ENCODE peak calls at places on chromosomes 5 and 9, in seven cellular contexts. One of them, this sample, is unnamed.

GRCh38 chr5:177600458-177601018 is 606 bp downstream of the B4GALT7 start:
- DNase-seq in left ventricle myocardium superior: no peak
- DNase-seq in stimulated activated CD8-positive, alpha-beta memory T cell treated with anti-CD3 and anti-CD28 coated beads, Interleukin-2, amount 100 ng/mL, for 48 hours: no peak
- DNase-seq in glomerular endothelial cell: no peak
- DNase-seq in right lobe of liver: no peak
- DNase-seq in myocyte: no peak
- DNase-seq in astrocyte of the spinal cord: peak
- DNase-seq in this sample: no peak

GRCh38 chr5:179150011-179150410 is 89.8 kb downstream of the ZNF354C start:
- DNase-seq in left ventricle myocardium superior: peak
- DNase-seq in stimulated activated CD8-positive, alpha-beta memory T cell treated with anti-CD3 and anti-CD28 coated beads, Interleukin-2, amount 100 ng/mL, for 48 hours: no peak
- DNase-seq in glomerular endothelial cell: no peak
- DNase-seq in right lobe of liver: peak
- DNase-seq in myocyte: no peak
- DNase-seq in astrocyte of the spinal cord: no peak
- DNase-seq in this sample: no peak

GRCh38 chr5:80124111-80124510 is 89.0 kb downstream of the THBS4 start:
- DNase-seq in left ventricle myocardium superior: no peak
- DNase-seq in stimulated activated CD8-positive, alpha-beta memory T cell treated with anti-CD3 and anti-CD28 coated beads, Interleukin-2, amount 100 ng/mL, for 48 hours: no peak
- DNase-seq in glomerular endothelial cell: no peak
- DNase-seq in right lobe of liver: no peak
- DNase-seq in myocyte: no peak
- DNase-seq in astrocyte of the spinal cord: no peak
- DNase-seq in this sample: no peak

GRCh38 chr5:80097516-80097915 is 62.4 kb downstream of the THBS4 start:
- DNase-seq in left ventricle myocardium superior: no peak
- DNase-seq in stimulated activated CD8-positive, alpha-beta memory T cell treated with anti-CD3 and anti-CD28 coated beads, Interleukin-2, amount 100 ng/mL, for 48 hours: no peak
- DNase-seq in glomerular endothelial cell: no peak
- DNase-seq in right lobe of liver: no peak
- DNase-seq in myocyte: peak
- DNase-seq in astrocyte of the spinal cord: no peak
- DNase-seq in this sample: no peak

GRCh38 chr5:1945606-1946005 is 62.9 kb upstream of the IRX4 start:
- DNase-seq in left ventricle myocardium superior: no peak
- DNase-seq in stimulated activated CD8-positive, alpha-beta memory T cell treated with anti-CD3 and anti-CD28 coated beads, Interleukin-2, amount 100 ng/mL, for 48 hours: no peak
- DNase-seq in glomerular endothelial cell: no peak
- DNase-seq in right lobe of liver: no peak
- DNase-seq in myocyte: no peak
- DNase-seq in astrocyte of the spinal cord: no peak
- DNase-seq in this sample: no peak

GRCh38 chr9:2216591-2216990 is 201.4 kb downstream of the SMARCA2 start:
- DNase-seq in left ventricle myocardium superior: no peak
- DNase-seq in stimulated activated CD8-positive, alpha-beta memory T cell treated with anti-CD3 and anti-CD28 coated beads, Interleukin-2, amount 100 ng/mL, for 48 hours: no peak
- DNase-seq in glomerular endothelial cell: no peak
- DNase-seq in right lobe of liver: no peak
- DNase-seq in myocyte: peak
- DNase-seq in astrocyte of the spinal cord: peak
- DNase-seq in this sample: no peak

GRCh38 chr5:56549096-56549886 is 266.1 kb upstream of the MAP3K1 start:
- DNase-seq in left ventricle myocardium superior: no peak
- DNase-seq in stimulated activated CD8-positive, alpha-beta memory T cell treated with anti-CD3 and anti-CD28 coated beads, Interleukin-2, amount 100 ng/mL, for 48 hours: no peak
- DNase-seq in glomerular endothelial cell: no peak
- DNase-seq in right lobe of liver: no peak
- DNase-seq in myocyte: no peak
- DNase-seq in astrocyte of the spinal cord: no peak
- DNase-seq in this sample: no peak

GRCh38 chr5:138964547-138965174 is 89.5 kb upstream of the LRRTM2 start:
- DNase-seq in left ventricle myocardium superior: no peak
- DNase-seq in stimulated activated CD8-positive, alpha-beta memory T cell treated with anti-CD3 and anti-CD28 coated beads, Interleukin-2, amount 100 ng/mL, for 48 hours: no peak
- DNase-seq in glomerular endothelial cell: no peak
- DNase-seq in right lobe of liver: no peak
- DNase-seq in myocyte: no peak
- DNase-seq in astrocyte of the spinal cord: no peak
- DNase-seq in this sample: no peak

GRCh38 chr5:157359350-157359910 is 93.5 kb downstream of the CYFIP2 start:
- DNase-seq in left ventricle myocardium superior: no peak
- DNase-seq in stimulated activated CD8-positive, alpha-beta memory T cell treated with anti-CD3 and anti-CD28 coated beads, Interleukin-2, amount 100 ng/mL, for 48 hours: no peak
- DNase-seq in glomerular endothelial cell: no peak
- DNase-seq in right lobe of liver: no peak
- DNase-seq in myocyte: peak
- DNase-seq in astrocyte of the spinal cord: no peak
- DNase-seq in this sample: no peak

GRCh38 chr9:77892171-77892570 is 139.4 kb downstream of the GNAQ start:
- DNase-seq in left ventricle myocardium superior: no peak
- DNase-seq in stimulated activated CD8-positive, alpha-beta memory T cell treated with anti-CD3 and anti-CD28 coated beads, Interleukin-2, amount 100 ng/mL, for 48 hours: no peak
- DNase-seq in glomerular endothelial cell: no peak
- DNase-seq in right lobe of liver: no peak
- DNase-seq in myocyte: no peak
- DNase-seq in astrocyte of the spinal cord: no peak
- DNase-seq in this sample: no peak

GRCh38 chr5:10762178-10762775 is 1.2 kb upstream of the DAP start:
- DNase-seq in left ventricle myocardium superior: peak
- DNase-seq in stimulated activated CD8-positive, alpha-beta memory T cell treated with anti-CD3 and anti-CD28 coated beads, Interleukin-2, amount 100 ng/mL, for 48 hours: no peak
- DNase-seq in glomerular endothelial cell: no peak
- DNase-seq in right lobe of liver: peak
- DNase-seq in myocyte: no peak
- DNase-seq in astrocyte of the spinal cord: no peak
- DNase-seq in this sample: peak

GRCh38 chr5:58185397-58186195 is 274.3 kb downstream of the PLK2 start:
- DNase-seq in left ventricle myocardium superior: no peak
- DNase-seq in stimulated activated CD8-positive, alpha-beta memory T cell treated with anti-CD3 and anti-CD28 coated beads, Interleukin-2, amount 100 ng/mL, for 48 hours: no peak
- DNase-seq in glomerular endothelial cell: no peak
- DNase-seq in right lobe of liver: no peak
- DNase-seq in myocyte: no peak
- DNase-seq in astrocyte of the spinal cord: no peak
- DNase-seq in this sample: no peak

GRCh38 chr5:71882826-71883744 is 164.0 kb downstream of the CARTPT start:
- DNase-seq in left ventricle myocardium superior: peak
- DNase-seq in stimulated activated CD8-positive, alpha-beta memory T cell treated with anti-CD3 and anti-CD28 coated beads, Interleukin-2, amount 100 ng/mL, for 48 hours: no peak
- DNase-seq in glomerular endothelial cell: no peak
- DNase-seq in right lobe of liver: no peak
- DNase-seq in myocyte: no peak
- DNase-seq in astrocyte of the spinal cord: peak
- DNase-seq in this sample: no peak

GRCh38 chr5:158942217-158942616 is 157.5 kb downstream of the EBF1 start:
- DNase-seq in left ventricle myocardium superior: no peak
- DNase-seq in stimulated activated CD8-positive, alpha-beta memory T cell treated with anti-CD3 and anti-CD28 coated beads, Interleukin-2, amount 100 ng/mL, for 48 hours: no peak
- DNase-seq in glomerular endothelial cell: no peak
- DNase-seq in right lobe of liver: no peak
- DNase-seq in myocyte: peak
- DNase-seq in astrocyte of the spinal cord: no peak
- DNase-seq in this sample: no peak

GRCh38 chr9:123776856-123777560 is 152.9 kb downstream of the DENND1A start:
- DNase-seq in left ventricle myocardium superior: no peak
- DNase-seq in stimulated activated CD8-positive, alpha-beta memory T cell treated with anti-CD3 and anti-CD28 coated beads, Interleukin-2, amount 100 ng/mL, for 48 hours: no peak
- DNase-seq in glomerular endothelial cell: no peak
- DNase-seq in right lobe of liver: no peak
- DNase-seq in myocyte: no peak
- DNase-seq in astrocyte of the spinal cord: no peak
- DNase-seq in this sample: no peak

GRCh38 chr5:82347213-82347947 is 69.2 kb upstream of the RPS23 start:
- DNase-seq in left ventricle myocardium superior: peak
- DNase-seq in stimulated activated CD8-positive, alpha-beta memory T cell treated with anti-CD3 and anti-CD28 coated beads, Interleukin-2, amount 100 ng/mL, for 48 hours: no peak
- DNase-seq in glomerular endothelial cell: no peak
- DNase-seq in right lobe of liver: no peak
- DNase-seq in myocyte: peak
- DNase-seq in astrocyte of the spinal cord: peak
- DNase-seq in this sample: no peak

GRCh38 chr5:3197699-3198098 is 397.9 kb upstream of the IRX1 start:
- DNase-seq in left ventricle myocardium superior: no peak
- DNase-seq in stimulated activated CD8-positive, alpha-beta memory T cell treated with anti-CD3 and anti-CD28 coated beads, Interleukin-2, amount 100 ng/mL, for 48 hours: no peak
- DNase-seq in glomerular endothelial cell: no peak
- DNase-seq in right lobe of liver: no peak
- DNase-seq in myocyte: peak
- DNase-seq in astrocyte of the spinal cord: peak
- DNase-seq in this sample: no peak

GRCh38 chr5:142484821-142485387 is 160.1 kb upstream of the SPRY4 start:
- DNase-seq in left ventricle myocardium superior: no peak
- DNase-seq in stimulated activated CD8-positive, alpha-beta memory T cell treated with anti-CD3 and anti-CD28 coated beads, Interleukin-2, amount 100 ng/mL, for 48 hours: no peak
- DNase-seq in glomerular endothelial cell: no peak
- DNase-seq in right lobe of liver: no peak
- DNase-seq in myocyte: peak
- DNase-seq in astrocyte of the spinal cord: no peak
- DNase-seq in this sample: no peak

GRCh38 chr9:90219548-90220118 is 423.0 kb downstream of the DIRAS2 start:
- DNase-seq in left ventricle myocardium superior: peak
- DNase-seq in stimulated activated CD8-positive, alpha-beta memory T cell treated with anti-CD3 and anti-CD28 coated beads, Interleukin-2, amount 100 ng/mL, for 48 hours: peak
- DNase-seq in glomerular endothelial cell: no peak
- DNase-seq in right lobe of liver: no peak
- DNase-seq in myocyte: peak
- DNase-seq in astrocyte of the spinal cord: no peak
- DNase-seq in this sample: peak

GRCh38 chr9:91915524-91916266 is 34.3 kb downstream of the ROR2 start:
- DNase-seq in left ventricle myocardium superior: no peak
- DNase-seq in stimulated activated CD8-positive, alpha-beta memory T cell treated with anti-CD3 and anti-CD28 coated beads, Interleukin-2, amount 100 ng/mL, for 48 hours: no peak
- DNase-seq in glomerular endothelial cell: no peak
- DNase-seq in right lobe of liver: no peak
- DNase-seq in myocyte: no peak
- DNase-seq in astrocyte of the spinal cord: no peak
- DNase-seq in this sample: no peak

GRCh38 chr5:172700686-172701324 is 59.7 kb downstream of the NEURL1B start:
- DNase-seq in left ventricle myocardium superior: no peak
- DNase-seq in stimulated activated CD8-positive, alpha-beta memory T cell treated with anti-CD3 and anti-CD28 coated beads, Interleukin-2, amount 100 ng/mL, for 48 hours: no peak
- DNase-seq in glomerular endothelial cell: no peak
- DNase-seq in right lobe of liver: peak
- DNase-seq in myocyte: no peak
- DNase-seq in astrocyte of the spinal cord: no peak
- DNase-seq in this sample: peak

GRCh38 chr5:163917741-163918140 is 412.3 kb downstream of the MAT2B start:
- DNase-seq in left ventricle myocardium superior: no peak
- DNase-seq in stimulated activated CD8-positive, alpha-beta memory T cell treated with anti-CD3 and anti-CD28 coated beads, Interleukin-2, amount 100 ng/mL, for 48 hours: no peak
- DNase-seq in glomerular endothelial cell: no peak
- DNase-seq in right lobe of liver: no peak
- DNase-seq in myocyte: no peak
- DNase-seq in astrocyte of the spinal cord: no peak
- DNase-seq in this sample: no peak

GRCh38 chr5:39270172-39270848 is 50.9 kb upstream of the FYB1 start:
- DNase-seq in left ventricle myocardium superior: no peak
- DNase-seq in stimulated activated CD8-positive, alpha-beta memory T cell treated with anti-CD3 and anti-CD28 coated beads, Interleukin-2, amount 100 ng/mL, for 48 hours: no peak
- DNase-seq in glomerular endothelial cell: no peak
- DNase-seq in right lobe of liver: no peak
- DNase-seq in myocyte: no peak
- DNase-seq in astrocyte of the spinal cord: no peak
- DNase-seq in this sample: no peak

GRCh38 chr9:112939418-112939817 is 48.7 kb upstream of the SLC46A2 start:
- DNase-seq in left ventricle myocardium superior: no peak
- DNase-seq in stimulated activated CD8-positive, alpha-beta memory T cell treated with anti-CD3 and anti-CD28 coated beads, Interleukin-2, amount 100 ng/mL, for 48 hours: no peak
- DNase-seq in glomerular endothelial cell: no peak
- DNase-seq in right lobe of liver: no peak
- DNase-seq in myocyte: no peak
- DNase-seq in astrocyte of the spinal cord: no peak
- DNase-seq in this sample: no peak

GRCh38 chr5:126967808-126968466 is 62.4 kb downstream of the MARCHF3 start:
- DNase-seq in left ventricle myocardium superior: no peak
- DNase-seq in stimulated activated CD8-positive, alpha-beta memory T cell treated with anti-CD3 and anti-CD28 coated beads, Interleukin-2, amount 100 ng/mL, for 48 hours: no peak
- DNase-seq in glomerular endothelial cell: no peak
- DNase-seq in right lobe of liver: no peak
- DNase-seq in myocyte: no peak
- DNase-seq in astrocyte of the spinal cord: no peak
- DNase-seq in this sample: no peak

GRCh38 chr5:57338849-57339340 is 143.7 kb downstream of the ACTBL2 start:
- DNase-seq in left ventricle myocardium superior: no peak
- DNase-seq in stimulated activated CD8-positive, alpha-beta memory T cell treated with anti-CD3 and anti-CD28 coated beads, Interleukin-2, amount 100 ng/mL, for 48 hours: no peak
- DNase-seq in glomerular endothelial cell: no peak
- DNase-seq in right lobe of liver: no peak
- DNase-seq in myocyte: no peak
- DNase-seq in astrocyte of the spinal cord: no peak
- DNase-seq in this sample: no peak

GRCh38 chr9:15277400-15278137 is 29.4 kb downstream of the TTC39B start:
- DNase-seq in left ventricle myocardium superior: no peak
- DNase-seq in stimulated activated CD8-positive, alpha-beta memory T cell treated with anti-CD3 and anti-CD28 coated beads, Interleukin-2, amount 100 ng/mL, for 48 hours: no peak
- DNase-seq in glomerular endothelial cell: no peak
- DNase-seq in right lobe of liver: no peak
- DNase-seq in myocyte: peak
- DNase-seq in astrocyte of the spinal cord: peak
- DNase-seq in this sample: no peak

GRCh38 chr9:75653335-75653734 is 237.1 kb upstream of the PCSK5 start:
- DNase-seq in left ventricle myocardium superior: no peak
- DNase-seq in stimulated activated CD8-positive, alpha-beta memory T cell treated with anti-CD3 and anti-CD28 coated beads, Interleukin-2, amount 100 ng/mL, for 48 hours: no peak
- DNase-seq in glomerular endothelial cell: no peak
- DNase-seq in right lobe of liver: no peak
- DNase-seq in myocyte: no peak
- DNase-seq in astrocyte of the spinal cord: no peak
- DNase-seq in this sample: no peak

GRCh38 chr5:149999359-149999758 is 1.1 kb downstream of the TIGD6 start:
- DNase-seq in left ventricle myocardium superior: no peak
- DNase-seq in stimulated activated CD8-positive, alpha-beta memory T cell treated with anti-CD3 and anti-CD28 coated beads, Interleukin-2, amount 100 ng/mL, for 48 hours: no peak
- DNase-seq in glomerular endothelial cell: no peak
- DNase-seq in right lobe of liver: no peak
- DNase-seq in myocyte: no peak
- DNase-seq in astrocyte of the spinal cord: no peak
- DNase-seq in this sample: no peak

GRCh38 chr5:151108566-151108965 is 27.7 kb upstream of the TNIP1 start:
- DNase-seq in left ventricle myocardium superior: no peak
- DNase-seq in stimulated activated CD8-positive, alpha-beta memory T cell treated with anti-CD3 and anti-CD28 coated beads, Interleukin-2, amount 100 ng/mL, for 48 hours: no peak
- DNase-seq in glomerular endothelial cell: no peak
- DNase-seq in right lobe of liver: peak
- DNase-seq in myocyte: no peak
- DNase-seq in astrocyte of the spinal cord: no peak
- DNase-seq in this sample: no peak

GRCh38 chr5:6423327-6424109 is 25.1 kb upstream of the UBE2QL1 start:
- DNase-seq in left ventricle myocardium superior: no peak
- DNase-seq in stimulated activated CD8-positive, alpha-beta memory T cell treated with anti-CD3 and anti-CD28 coated beads, Interleukin-2, amount 100 ng/mL, for 48 hours: no peak
- DNase-seq in glomerular endothelial cell: no peak
- DNase-seq in right lobe of liver: no peak
- DNase-seq in myocyte: no peak
- DNase-seq in astrocyte of the spinal cord: no peak
- DNase-seq in this sample: no peak

This sample was measured in mucosa of descending colon.